ENCODE peak calls at places on chromosomes 5 and 9, in eight cellular contexts. H, B, O, R, G, A, K and W are unnamed samples.

GRCh38 chr5:132090107-132090506 is 16.5 kb downstream of the CSF2 start:
- ATAC-seq in H (peak), O (peak), G (no peak), K (peak), A (no peak), B (no peak), R (no peak), W (peak)

GRCh38 chr5:126511961-126512360 is 83.1 kb downstream of the ALDH7A1 start:
- ATAC-seq in O (no peak), G (no peak), H (no peak), K (no peak), R (no peak), B (no peak), A (no peak), W (no peak)

GRCh38 chr5:157731272-157732129 is at the start of gene THG1L:
- ATAC-seq in H (peak), R (peak), B (peak), A (peak), G (peak), O (peak), K (peak), W (peak)

GRCh38 chr5:14914603-14915277 is 43.2 kb upstream of the ANKH start:
- ATAC-seq in K (peak), H (peak), G (no peak), A (no peak), B (no peak), R (no peak), O (no peak), W (no peak)

GRCh38 chr9:4662989-4663792 is 1.1 kb downstream of the PLPP6 start:
- ATAC-seq in B (no peak), G (no peak), A (peak), K (no peak), H (no peak), O (no peak), R (no peak), W (peak)

GRCh38 chr9:108439967-108440366 is 415.8 kb downstream of the ACTL7B start:
- ATAC-seq in K (no peak), H (no peak), O (peak), R (no peak), B (no peak), G (no peak), A (no peak), W (peak)

GRCh38 chr9:133702798-133703570 is 35.2 kb downstream of the SARDH start:
- ATAC-seq in R (no peak), B (peak), G (peak), H (no peak), K (peak), A (peak), O (no peak), W (no peak)

GRCh38 chr9:113649054-113649453 is 185.5 kb downstream of the RGS3 start:
- ATAC-seq in R (no peak), O (no peak), B (no peak), K (no peak), G (peak), A (no peak), H (no peak), W (no peak)

GRCh38 chr5:169904568-169904967 is 75.7 kb downstream of the INSYN2B start:
- ATAC-seq in H (no peak), G (no peak), R (no peak), O (no peak), A (no peak), B (no peak), K (no peak), W (no peak)

GRCh38 chr9:131233989-131234388 is 42.3 kb downstream of the FAM78A start:
- ATAC-seq in H (no peak), O (no peak), A (no peak), B (peak), R (no peak), K (no peak), G (peak), W (no peak)

GRCh38 chr9:132430998-132431397 is 21.0 kb downstream of the CFAP77 start:
- ATAC-seq in A (no peak), H (no peak), O (no peak), R (no peak), B (no peak), K (no peak), G (no peak), W (no peak)

GRCh38 chr9:21461377-21461776 is 20.7 kb downstream of the IFNE start:
- ATAC-seq in B (no peak), H (no peak), R (no peak), A (no peak), O (no peak), G (no peak), K (no peak), W (no peak)

GRCh38 chr5:62167651-62168050 is 138.4 kb upstream of the KIF2A start:
- ATAC-seq in R (no peak), O (no peak), K (no peak), A (no peak), H (no peak), G (no peak), B (no peak), W (no peak)

GRCh38 chr9:87798276-87798833 is 72.4 kb downstream of the CTSL start:
- ATAC-seq in O (no peak), K (no peak), H (no peak), B (no peak), G (no peak), R (no peak), A (no peak), W (no peak)

GRCh38 chr9:74645007-74645639 is 148.0 kb downstream of the RORB start:
- ATAC-seq in R (peak), K (no peak), A (no peak), O (no peak), H (no peak), B (no peak), G (no peak), W (no peak)

GRCh38 chr9:72960446-72960845 is 7.6 kb upstream of the ALDH1A1 start:
- ATAC-seq in K (no peak), A (no peak), G (no peak), O (peak), R (peak), B (no peak), H (no peak), W (peak)

GRCh38 chr5:11182441-11183080 is 421.5 kb upstream of the DAP start:
- ATAC-seq in K (no peak), R (peak), O (peak), B (no peak), G (no peak), A (no peak), H (peak), W (no peak)

GRCh38 chr9:123044556-123044955 is 11.1 kb downstream of the GPR21 start:
- ATAC-seq in O (peak), G (no peak), A (no peak), K (no peak), R (no peak), B (no peak), H (no peak), W (no peak)

GRCh38 chr9:131656356-131657030 is 83.4 kb downstream of the RAPGEF1 start:
- ATAC-seq in G (peak), B (peak), H (no peak), A (peak), O (peak), K (peak), R (no peak), W (peak)

GRCh38 chr5:156587012-156587411 is 260.0 kb downstream of the SGCD start:
- ATAC-seq in H (no peak), B (no peak), A (no peak), R (no peak), G (no peak), O (no peak), K (no peak), W (no peak)